ENCODE peak calls at places on chromosomes 12 and 14, in eight cellular contexts. B is endothelial cell, E is NCI-H446 treated with DMSO at 0.1 percent for 48 hours, D is ureter, L is astrocyte, C is cardiac fibroblast, R is fibroblast of pulmonary artery, V is M059J. U is an unnamed sample.

GRCh38 chr14:77623201-77623600 is 6.8 kb upstream of the SPTLC2 start:
- DNase-seq in B (no peak), E (no peak), R (no peak), C (no peak), V (no peak), L (no peak), D (no peak), U (no peak)

GRCh38 chr14:31505411-31505810 is 17.6 kb upstream of the GPR33 start:
- DNase-seq in E (no peak), C (peak; percentile 78), R (peak; percentile 74), D (no peak), B (no peak), V (peak; percentile 8), L (peak; percentile 74), U (peak; percentile 52)

GRCh38 chr14:104085032-104085888 is at the start of gene ASPG:
- DNase-seq in E (no peak), R (no peak), L (no peak), D (peak; percentile 43), B (peak; percentile 49), V (no peak), C (no peak), U (no peak)

GRCh38 chr14:34301107-34301734 is 160.8 kb downstream of the SPTSSA start:
- DNase-seq in C (peak; percentile 28), D (no peak), B (peak; percentile 46), E (peak; percentile 9), R (peak; percentile 56), L (peak; percentile 34), V (peak; percentile 52), U (peak; percentile 43)

GRCh38 chr12:28191018-28191595 is 851 bp downstream of the CCDC91 start:
- DNase-seq in R (no peak), B (no peak), C (no peak), D (no peak), V (peak; percentile 81), E (no peak), L (peak; percentile 61), U (peak; percentile 6)

GRCh38 chr12:12405882-12406281 is 49.0 kb downstream of the BORCS5 start:
- DNase-seq in R (no peak), D (no peak), L (no peak), C (no peak), B (no peak), E (peak; percentile 20), V (peak; percentile 66), U (no peak)

GRCh38 chr14:103401223-103402214 is 16.3 kb downstream of the MARK3 start:
- DNase-seq in L (peak; percentile 86), V (peak; percentile 79), E (no peak), D (no peak), R (peak; percentile 77), C (peak; percentile 72), B (no peak), U (peak; percentile 77)

GRCh38 chr12:50603817-50604639 is 99.2 kb downstream of the DIP2B start:
- DNase-seq in E (no peak), L (peak; percentile 89), R (peak; percentile 96), D (no peak), C (peak; percentile 97), V (peak; percentile 15), B (no peak), U (peak; percentile 82)

GRCh38 chr12:127233016-127233415 is 1034.0 kb upstream of the TMEM132C start:
- DNase-seq in E (no peak), B (no peak), C (no peak), R (no peak), L (no peak), D (no peak), V (no peak), U (no peak)

GRCh38 chr14:100290607-100291304 is 15.5 kb downstream of the SLC25A29 start:
- DNase-seq in B (no peak), L (no peak), E (no peak), R (no peak), V (no peak), C (no peak), D (no peak), U (no peak)

GRCh38 chr14:69997849-69998248 is 118.6 kb downstream of the SMOC1 start:
- DNase-seq in D (no peak), L (peak; percentile 73), C (peak; percentile 83), V (peak; percentile 83), B (no peak), E (peak; percentile 46), R (peak; percentile 85), U (peak; percentile 35)

GRCh38 chr12:73769337-73769736 is 768.3 kb upstream of the ATXN7L3B start:
- DNase-seq in B (no peak), C (no peak), D (no peak), R (no peak), E (no peak), L (no peak), V (no peak), U (no peak)

GRCh38 chr14:95352481-95352880 is 32.8 kb upstream of the CLMN start:
- DNase-seq in V (no peak), L (no peak), R (no peak), B (no peak), D (peak; percentile 10), C (no peak), E (no peak), U (no peak)

GRCh38 chr12:114399664-114400211 is 6.2 kb downstream of the TBX5 start:
- DNase-seq in L (no peak), B (peak; percentile 78), C (peak; percentile 59), V (peak; percentile 19), D (no peak), R (no peak), E (no peak), U (no peak)